ENCODE peak calls at places on chromosomes 16 and 17, in four cellular contexts. One of them, this sample, is unnamed.

GRCh38 chr17:55241097-55241496 is 23.7 kb upstream of the HLF start:
- DNase-seq in CD8-positive, alpha-beta T cell: no peak
- DNase-seq in dorsolateral prefrontal cortex: no peak
- DNase-seq in colonic mucosa: no peak
- DNase-seq in this sample: no peak

GRCh38 chr17:77036136-77036840 is 104.5 kb upstream of the SEC14L1 start:
- DNase-seq in colonic mucosa: no peak
- DNase-seq in dorsolateral prefrontal cortex: no peak
- DNase-seq in CD8-positive, alpha-beta T cell: no peak
- DNase-seq in this sample: no peak

GRCh38 chr16:53224932-53225533 is 170.2 kb downstream of the CHD9 start:
- DNase-seq in dorsolateral prefrontal cortex: no peak
- DNase-seq in CD8-positive, alpha-beta T cell: no peak
- DNase-seq in colonic mucosa: no peak
- DNase-seq in this sample: no peak

GRCh38 chr17:65013613-65014391 is 42.7 kb downstream of the GNA13 start:
- DNase-seq in CD8-positive, alpha-beta T cell: peak; percentile 45
- DNase-seq in dorsolateral prefrontal cortex: no peak
- DNase-seq in colonic mucosa: no peak
- DNase-seq in this sample: no peak

GRCh38 chr16:24516900-24517669 is 22.3 kb upstream of the RBBP6 start:
- DNase-seq in colonic mucosa: peak; percentile 85
- DNase-seq in CD8-positive, alpha-beta T cell: peak; percentile 77
- DNase-seq in dorsolateral prefrontal cortex: peak; percentile 83
- DNase-seq in this sample: peak; percentile 81

GRCh38 chr17:42520540-42520951 is 15.5 kb upstream of the NAGLU start:
- DNase-seq in CD8-positive, alpha-beta T cell: peak; percentile 47
- DNase-seq in dorsolateral prefrontal cortex: no peak
- DNase-seq in colonic mucosa: no peak
- DNase-seq in this sample: peak; percentile 68

GRCh38 chr16:72664122-72664479 is 383.8 kb downstream of the ZFHX3 start:
- DNase-seq in dorsolateral prefrontal cortex: no peak
- DNase-seq in CD8-positive, alpha-beta T cell: no peak
- DNase-seq in colonic mucosa: no peak
- DNase-seq in this sample: no peak

GRCh38 chr16:57187508-57187854 is 1.4 kb downstream of the RSPRY1 start:
- DNase-seq in dorsolateral prefrontal cortex: no peak
- DNase-seq in colonic mucosa: no peak
- DNase-seq in CD8-positive, alpha-beta T cell: no peak
- DNase-seq in this sample: no peak

GRCh38 chr17:67289174-67289876 is 44.3 kb upstream of the HELZ start:
- DNase-seq in colonic mucosa: peak; percentile 52
- DNase-seq in CD8-positive, alpha-beta T cell: no peak
- DNase-seq in dorsolateral prefrontal cortex: peak; percentile 36
- DNase-seq in this sample: peak; percentile 84

GRCh38 chr16:56451753-56452689 is 667 bp downstream of the OGFOD1 start:
- DNase-seq in CD8-positive, alpha-beta T cell: no peak
- DNase-seq in colonic mucosa: peak; percentile 34
- DNase-seq in dorsolateral prefrontal cortex: no peak
- DNase-seq in this sample: no peak

GRCh38 chr17:4980644-4981216 is 6.7 kb downstream of the CAMTA2 start:
- DNase-seq in dorsolateral prefrontal cortex: no peak
- DNase-seq in CD8-positive, alpha-beta T cell: no peak
- DNase-seq in colonic mucosa: peak; percentile 56
- DNase-seq in this sample: no peak

GRCh38 chr16:81686391-81687182 is 92.5 kb upstream of the PLCG2 start:
- DNase-seq in colonic mucosa: no peak
- DNase-seq in dorsolateral prefrontal cortex: no peak
- DNase-seq in CD8-positive, alpha-beta T cell: no peak
- DNase-seq in this sample: no peak

GRCh38 chr17:41734139-41734948 is at the start of gene HAP1:
- DNase-seq in colonic mucosa: no peak
- DNase-seq in dorsolateral prefrontal cortex: no peak
- DNase-seq in CD8-positive, alpha-beta T cell: no peak
- DNase-seq in this sample: no peak

GRCh38 chr17:1011760-1012735 is 15.1 kb downstream of the TIMM22 start:
- DNase-seq in colonic mucosa: no peak
- DNase-seq in dorsolateral prefrontal cortex: no peak
- DNase-seq in CD8-positive, alpha-beta T cell: no peak
- DNase-seq in this sample: peak; percentile 72

GRCh38 chr17:16419074-16419928 is 3.9 kb downstream of the TRPV2 start:
- DNase-seq in CD8-positive, alpha-beta T cell: peak; percentile 63
- DNase-seq in dorsolateral prefrontal cortex: no peak
- DNase-seq in colonic mucosa: no peak
- DNase-seq in this sample: no peak

GRCh38 chr16:57998484-57998883 is 2.0 kb downstream of the ZNF319 start:
- DNase-seq in colonic mucosa: peak; percentile 49
- DNase-seq in CD8-positive, alpha-beta T cell: peak; percentile 63
- DNase-seq in dorsolateral prefrontal cortex: no peak
- DNase-seq in this sample: peak; percentile 90

GRCh38 chr16:31128711-31129567 is 6.6 kb downstream of the PRSS8 start:
- DNase-seq in colonic mucosa: peak; percentile 82
- DNase-seq in dorsolateral prefrontal cortex: no peak
- DNase-seq in CD8-positive, alpha-beta T cell: no peak
- DNase-seq in this sample: peak; percentile 85

GRCh38 chr17:75645501-75645888 is 12.3 kb downstream of the SMIM5 start:
- DNase-seq in colonic mucosa: peak; percentile 79
- DNase-seq in dorsolateral prefrontal cortex: no peak
- DNase-seq in CD8-positive, alpha-beta T cell: no peak
- DNase-seq in this sample: peak; percentile 5

GRCh38 chr17:9529033-9529748 is 46.4 kb downstream of the STX8 start:
- DNase-seq in colonic mucosa: no peak
- DNase-seq in CD8-positive, alpha-beta T cell: no peak
- DNase-seq in dorsolateral prefrontal cortex: no peak
- DNase-seq in this sample: no peak

GRCh38 chr16:51049276-51049675 is 101.8 kb downstream of the SALL1 start:
- DNase-seq in colonic mucosa: no peak
- DNase-seq in CD8-positive, alpha-beta T cell: no peak
- DNase-seq in dorsolateral prefrontal cortex: no peak
- DNase-seq in this sample: no peak

GRCh38 chr16:77784441-77785356 is 3.7 kb upstream of the VAT1L start:
- DNase-seq in colonic mucosa: no peak
- DNase-seq in CD8-positive, alpha-beta T cell: no peak
- DNase-seq in dorsolateral prefrontal cortex: no peak
- DNase-seq in this sample: no peak

GRCh38 chr17:9120471-9120870 is 99.2 kb downstream of the NTN1 start:
- DNase-seq in colonic mucosa: no peak
- DNase-seq in dorsolateral prefrontal cortex: no peak
- DNase-seq in CD8-positive, alpha-beta T cell: no peak
- DNase-seq in this sample: no peak

GRCh38 chr17:2749058-2749783 is at the start of gene CCDC92B:
- DNase-seq in colonic mucosa: no peak
- DNase-seq in dorsolateral prefrontal cortex: no peak
- DNase-seq in CD8-positive, alpha-beta T cell: no peak
- DNase-seq in this sample: no peak

GRCh38 chr17:14098246-14098645 is 28.9 kb downstream of the COX10 start:
- DNase-seq in colonic mucosa: no peak
- DNase-seq in CD8-positive, alpha-beta T cell: no peak
- DNase-seq in dorsolateral prefrontal cortex: no peak
- DNase-seq in this sample: no peak

GRCh38 chr16:67199011-67199807 is at the start of gene ELMO3:
- DNase-seq in dorsolateral prefrontal cortex: no peak
- DNase-seq in CD8-positive, alpha-beta T cell: no peak
- DNase-seq in colonic mucosa: peak; percentile 89
- DNase-seq in this sample: no peak

GRCh38 chr17:40817103-40817682 is 5.2 kb downstream of the KRT10 start:
- DNase-seq in CD8-positive, alpha-beta T cell: no peak
- DNase-seq in dorsolateral prefrontal cortex: no peak
- DNase-seq in colonic mucosa: no peak
- DNase-seq in this sample: no peak

GRCh38 chr17:46028969-46029565 is 30.0 kb downstream of the STH start:
- DNase-seq in colonic mucosa: no peak
- DNase-seq in CD8-positive, alpha-beta T cell: no peak
- DNase-seq in dorsolateral prefrontal cortex: no peak
- DNase-seq in this sample: no peak

GRCh38 chr16:48622456-48623303 is 12.7 kb upstream of the N4BP1 start:
- DNase-seq in CD8-positive, alpha-beta T cell: no peak
- DNase-seq in colonic mucosa: no peak
- DNase-seq in dorsolateral prefrontal cortex: no peak
- DNase-seq in this sample: peak; percentile 81

GRCh38 chr17:48644159-48644558 is 18.0 kb upstream of the HOXB9 start:
- DNase-seq in CD8-positive, alpha-beta T cell: no peak
- DNase-seq in colonic mucosa: peak; percentile 41
- DNase-seq in dorsolateral prefrontal cortex: no peak
- DNase-seq in this sample: no peak

GRCh38 chr17:48643697-48644012 is 17.5 kb upstream of the HOXB9 start:
- DNase-seq in CD8-positive, alpha-beta T cell: no peak
- DNase-seq in colonic mucosa: peak; percentile 24
- DNase-seq in dorsolateral prefrontal cortex: no peak
- DNase-seq in this sample: no peak

GRCh38 chr17:48641541-48642058 is 15.4 kb upstream of the HOXB9 start:
- DNase-seq in CD8-positive, alpha-beta T cell: no peak
- DNase-seq in dorsolateral prefrontal cortex: no peak
- DNase-seq in colonic mucosa: peak; percentile 40
- DNase-seq in this sample: no peak

GRCh38 chr17:48642059-48642842 is 16.1 kb upstream of the HOXB9 start:
- DNase-seq in dorsolateral prefrontal cortex: no peak
- DNase-seq in CD8-positive, alpha-beta T cell: no peak
- DNase-seq in colonic mucosa: peak; percentile 76
- DNase-seq in this sample: no peak

DNA sequence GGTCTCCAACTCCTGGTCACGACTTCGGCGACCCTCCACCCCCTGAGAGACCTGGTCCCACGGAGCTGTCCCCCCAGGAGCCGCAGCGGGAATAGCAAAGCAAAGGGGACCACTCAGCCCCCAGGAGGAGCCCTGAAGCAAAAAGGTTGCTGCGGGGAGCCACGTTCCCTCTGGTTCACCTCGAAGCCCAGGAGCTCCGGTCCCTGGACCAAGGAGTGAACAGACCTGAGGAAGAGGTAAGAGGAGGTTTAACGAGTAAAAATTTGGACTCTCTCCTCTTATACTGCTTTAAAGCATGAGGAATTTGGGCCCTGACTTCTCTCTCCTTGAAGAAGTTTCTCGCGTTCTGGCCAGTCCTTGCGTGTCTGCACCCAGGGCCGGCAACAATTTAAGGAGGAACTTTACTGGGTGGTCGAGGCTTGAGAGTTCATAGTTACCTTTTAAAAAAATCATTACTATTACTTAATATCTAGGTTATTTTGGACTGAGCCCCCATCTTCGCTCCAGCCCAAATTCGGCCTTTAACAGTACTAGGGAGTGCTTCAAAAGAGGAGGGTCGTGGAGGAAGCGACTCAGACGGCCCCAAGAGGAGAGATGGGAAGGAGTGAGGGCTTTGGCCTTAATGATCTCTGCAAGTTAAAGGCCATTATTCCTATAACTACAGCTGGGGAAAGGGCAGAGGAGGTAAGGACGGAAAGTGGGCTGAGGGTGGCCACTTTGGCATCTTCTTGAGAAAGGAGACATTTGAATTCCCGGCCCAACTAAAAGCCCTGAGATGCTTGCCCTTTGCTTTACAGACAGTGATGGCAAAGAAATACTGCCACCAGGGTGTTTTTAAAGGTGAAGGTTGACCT is 16.9 kb upstream of the HOXB9 start:
- DNase-seq in colonic mucosa: peak; percentile 27
- DNase-seq in dorsolateral prefrontal cortex: no peak
- DNase-seq in CD8-positive, alpha-beta T cell: no peak
- DNase-seq in this sample: no peak
- H3K27me3 ChIP-seq in colonic mucosa: peaks cover 7% of the 10 kb centered on the region
- H3K27me3 ChIP-seq in dorsolateral prefrontal cortex: peaks cover 100% of the 10 kb centered on the region
- H3K27me3 ChIP-seq in CD8-positive, alpha-beta T cell: peaks cover 44% of the 10 kb centered on the region
- H3K27me3 ChIP-seq in this sample: peaks cover 100% of the 10 kb centered on the region

GRCh38 chr16:19912445-19913305 is 28.0 kb upstream of the GPRC5B start:
- DNase-seq in colonic mucosa: no peak
- DNase-seq in dorsolateral prefrontal cortex: no peak
- DNase-seq in CD8-positive, alpha-beta T cell: no peak
- DNase-seq in this sample: no peak
- H3K27me3 ChIP-seq in colonic mucosa: no peaks in the 10 kb centered on the region
- H3K27me3 ChIP-seq in dorsolateral prefrontal cortex: no peaks in the 10 kb centered on the region
- H3K27me3 ChIP-seq in CD8-positive, alpha-beta T cell: no peaks in the 10 kb centered on the region
- H3K27me3 ChIP-seq in this sample: peaks cover 8% of the 10 kb centered on the region

GRCh38 chr16:86099326-86099725 is 200.4 kb downstream of the IRF8 start:
- DNase-seq in dorsolateral prefrontal cortex: no peak
- DNase-seq in colonic mucosa: no peak
- DNase-seq in CD8-positive, alpha-beta T cell: no peak
- DNase-seq in this sample: peak; percentile 45

GRCh38 chr16:86093801-86094750 is 195.1 kb downstream of the IRF8 start:
- DNase-seq in dorsolateral prefrontal cortex: no peak
- DNase-seq in colonic mucosa: no peak
- DNase-seq in CD8-positive, alpha-beta T cell: no peak
- DNase-seq in this sample: peak; percentile 75

GRCh38 chr16:86095906-86096485 is 197.0 kb downstream of the IRF8 start:
- DNase-seq in dorsolateral prefrontal cortex: no peak
- DNase-seq in colonic mucosa: no peak
- DNase-seq in CD8-positive, alpha-beta T cell: no peak
- DNase-seq in this sample: peak; percentile 69

GRCh38 chr16:86095131-86095752 is 196.3 kb downstream of the IRF8 start:
- DNase-seq in dorsolateral prefrontal cortex: no peak
- DNase-seq in colonic mucosa: no peak
- DNase-seq in CD8-positive, alpha-beta T cell: no peak
- DNase-seq in this sample: peak; percentile 49

DNA sequence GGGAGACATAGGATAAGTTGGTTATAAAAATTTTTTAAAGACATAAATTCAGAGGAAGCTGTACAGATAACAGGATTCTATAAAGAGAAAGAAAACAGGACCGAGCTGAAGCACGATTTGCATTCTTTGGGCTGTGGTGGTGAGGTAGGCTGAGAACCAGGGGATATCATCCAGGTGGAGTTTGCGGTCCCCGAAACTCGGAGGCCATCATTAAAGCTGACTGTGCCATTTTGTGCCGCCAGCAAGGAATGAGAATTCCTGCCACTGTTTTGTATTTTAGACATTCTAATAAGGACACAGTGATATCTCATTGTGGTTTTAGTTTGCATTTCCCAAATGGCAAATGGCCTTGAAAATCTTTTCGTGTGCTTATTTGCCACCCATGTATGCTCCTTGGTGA is 197.9 kb downstream of the IRF8 start:
- DNase-seq in dorsolateral prefrontal cortex: no peak
- DNase-seq in colonic mucosa: no peak
- DNase-seq in CD8-positive, alpha-beta T cell: no peak
- DNase-seq in this sample: no peak
- H3K27me3 ChIP-seq in dorsolateral prefrontal cortex: peaks cover 18% of the 10 kb centered on the region
- H3K27me3 ChIP-seq in colonic mucosa: no peaks in the 10 kb centered on the region
- H3K27me3 ChIP-seq in CD8-positive, alpha-beta T cell: no peaks in the 10 kb centered on the region
- H3K27me3 ChIP-seq in this sample: no peaks in the 10 kb centered on the region

GRCh38 chr16:85824161-85825135 is 25.0 kb downstream of the COX4I1 start:
- DNase-seq in colonic mucosa: no peak
- DNase-seq in dorsolateral prefrontal cortex: no peak
- DNase-seq in CD8-positive, alpha-beta T cell: no peak
- DNase-seq in this sample: no peak
- H3K27me3 ChIP-seq in colonic mucosa: no peaks in the 10 kb centered on the region
- H3K27me3 ChIP-seq in dorsolateral prefrontal cortex: peaks cover 15% of the 10 kb centered on the region
- H3K27me3 ChIP-seq in CD8-positive, alpha-beta T cell: no peaks in the 10 kb centered on the region
- H3K27me3 ChIP-seq in this sample: peaks cover 6% of the 10 kb centered on the region

DNA sequence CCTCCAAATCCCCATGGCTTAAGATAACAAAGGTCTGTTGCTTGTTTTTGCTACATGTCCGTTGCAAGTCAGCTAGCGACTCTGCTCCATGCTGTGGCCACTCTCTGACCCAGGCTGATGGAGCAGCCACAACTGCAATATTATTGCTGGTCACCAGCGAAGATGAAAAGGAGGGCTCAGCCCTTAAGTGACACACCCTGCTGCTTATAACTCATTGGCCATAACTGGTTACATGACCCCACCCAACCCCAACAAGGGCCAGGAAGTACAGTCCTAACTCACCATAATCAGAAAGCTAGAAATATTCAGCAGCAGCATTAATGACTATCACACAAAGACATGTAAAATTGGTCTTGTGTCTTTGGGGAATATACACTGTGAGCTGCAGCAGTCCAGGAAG is 224.3 kb downstream of the SOX9 start:
- DNase-seq in dorsolateral prefrontal cortex: no peak
- DNase-seq in CD8-positive, alpha-beta T cell: no peak
- DNase-seq in colonic mucosa: peak; percentile 27
- DNase-seq in this sample: no peak
- H3K27me3 ChIP-seq in dorsolateral prefrontal cortex: no peaks in the 10 kb centered on the region
- H3K27me3 ChIP-seq in CD8-positive, alpha-beta T cell: no peaks in the 10 kb centered on the region
- H3K27me3 ChIP-seq in colonic mucosa: no peaks in the 10 kb centered on the region
- H3K27me3 ChIP-seq in this sample: peaks cover 19% of the 10 kb centered on the region